ENCODE peak calls at places on chromosome 21, in nine cellular contexts. Q is GF-D8; K is stimulated activated CD4-positive, alpha-beta T cell treated with anti-CD3 and anti-CD28 coated beads, Interleukin-15, amount 100 ng/mL, for 1 hour; M is stimulated activated naive B cell treated with anti-CD40 and anti-IgM and Interleukin-4, amounts not matched to agents 10 μg/mL and 1 μg/mL and 100 μg/mL, for 72 hours; Z is AG04450; Y is CD8-positive, alpha-beta T cell; J is NCI-H774; C is G401; N is NCI-H1436. V is an unnamed sample.

GRCh38 chr21:45512626-45513002 is 29.6 kb downstream of the SLC19A1 start:
- DNase-seq in C (no peak), Y (no peak), J (no peak), K (no peak), Q (no peak), Z (no peak), M (no peak), N (no peak), V (no peak)

GRCh38 chr21:44838038-44838895 is 20.4 kb upstream of the SUMO3 start:
- DNase-seq in M (no peak), K (no peak), J (no peak), Z (no peak), C (no peak), Q (no peak), N (no peak), Y (no peak), V (no peak)

GRCh38 chr21:43645414-43645891 is 13.8 kb downstream of the HSF2BP start:
- DNase-seq in Z (peak), N (peak), Y (no peak), C (peak), Q (peak), K (no peak), J (no peak), M (peak), V (no peak)

GRCh38 chr21:43270800-43271261 is 102.0 kb downstream of the CRYAA start:
- DNase-seq in K (no peak), Q (no peak), J (no peak), C (no peak), Z (no peak), M (no peak), Y (no peak), N (no peak), V (no peak)

GRCh38 chr21:33971492-33972013 is 55.9 kb upstream of the ATP5PO start:
- DNase-seq in K (no peak), N (no peak), C (peak), Q (no peak), J (no peak), Z (no peak), Y (no peak), M (no peak), V (peak)

GRCh38 chr21:45104560-45104959 is 30.2 kb downstream of the ADARB1 start:
- DNase-seq in N (no peak), Y (no peak), C (no peak), Q (no peak), K (no peak), M (peak), J (no peak), Z (no peak), V (no peak)

GRCh38 chr21:38909929-38910328 is 104.2 kb downstream of the ETS2 start:
- DNase-seq in Q (no peak), M (no peak), Y (no peak), N (no peak), K (no peak), C (no peak), Z (no peak), J (no peak), V (no peak)

GRCh38 chr21:43912910-43913309 is 47.9 kb downstream of the AGPAT3 start:
- DNase-seq in Z (no peak), Q (no peak), J (no peak), C (no peak), K (no peak), N (no peak), Y (no peak), M (no peak), V (no peak)

GRCh38 chr21:41557884-41558283 is 49.9 kb upstream of the TMPRSS2 start:
- DNase-seq in N (no peak), C (no peak), Y (no peak), K (no peak), Z (no peak), J (no peak), M (no peak), Q (no peak), V (no peak)